ENCODE peak calls at places on chromosomes 12 and 14, in seven cellular contexts. V is endothelial cell of umbilical vein; H is CD4-positive, CD25-positive, alpha-beta regulatory T cell; Q is brain microvascular endothelial cell; F is MM.1S; W is hepatocyte; U is fibroblast of lung. N is an unnamed sample. For H3K27me3 and H3K36me3, the result is how much of the 10 kb centered on the place peaks cover.

GRCh38 chr12:6124411-6125151 is at the start of gene VWF:
- DNase-seq in V (peak), H (no peak), Q (no peak), F (no peak), W (no peak), U (no peak), N (no peak)

GRCh38 chr14:104753528-104754212 is 723 bp downstream of the SIVA1 start:
- DNase-seq in V (peak), H (peak), Q (no peak), F (no peak), W (peak), U (peak), N (no peak)

GRCh38 chr14:69398818-69399210 is 322 bp downstream of the SLC39A9 start:
- DNase-seq in V (no peak), H (no peak), Q (no peak), F (no peak), W (no peak), U (no peak), N (no peak)

GRCh38 chr12:79174656-79175055 is 310.1 kb downstream of the SYT1 start:
- DNase-seq in V (peak), H (no peak), Q (peak), F (peak), W (peak), U (peak), N (no peak)

GRCh38 chr12:29578070-29578469 is 80.6 kb upstream of the OVCH1 start:
- DNase-seq in V (peak), H (no peak), Q (no peak), F (no peak), W (no peak), U (no peak), N (no peak)

GRCh38 chr12:100927825-100928224 is 133.2 kb downstream of the ANO4 start:
- DNase-seq in V (no peak), H (no peak), Q (peak), F (no peak), W (no peak), U (peak), N (no peak)

GRCh38 chr14:96626916-96627315 is 124.7 kb downstream of the PAPOLA start:
- DNase-seq in V (no peak), H (no peak), Q (no peak), F (no peak), W (no peak), U (no peak), N (peak)

GRCh38 chr14:104659764-104660523 is 29.5 kb upstream of the INF2 start:
- DNase-seq in V (no peak), H (no peak), Q (no peak), F (no peak), W (no peak), U (no peak), N (peak)

GRCh38 chr12:76706761-76707160 is 57.2 kb upstream of the ZDHHC17 start:
- DNase-seq in V (no peak), H (no peak), Q (no peak), F (no peak), W (no peak), U (peak), N (no peak)

GRCh38 chr12:116302200-116303075 is 24.9 kb upstream of the MED13L start:
- DNase-seq in V (no peak), H (no peak), Q (no peak), F (no peak), W (no peak), U (no peak), N (peak)

GRCh38 chr14:57058319-57058718 is 210.4 kb downstream of the EXOC5 start:
- DNase-seq in V (no peak), H (no peak), Q (no peak), F (no peak), W (no peak), U (no peak), N (no peak)

GRCh38 chr12:56154246-56154771 is 1.9 kb downstream of the MYL6B start:
- DNase-seq in V (no peak), H (no peak), Q (no peak), F (no peak), W (no peak), U (no peak), N (no peak)

GRCh38 chr14:33457021-33457420 is 493.9 kb downstream of the EGLN3 start:
- DNase-seq in V (no peak), H (no peak), Q (no peak), F (no peak), W (no peak), U (peak), N (no peak)

GRCh38 chr12:182381-182883 is 31.5 kb downstream of the SLC6A12 start:
- DNase-seq in V (no peak), H (no peak), Q (peak), F (no peak), W (no peak), U (peak), N (peak)

GRCh38 chr12:15116073-15116472 is 105.1 kb downstream of the RERG start:
- DNase-seq in V (peak), H (no peak), Q (no peak), F (no peak), W (peak), U (no peak), N (no peak)

GRCh38 chr12:62438098-62438692 is 28.4 kb upstream of the MON2 start:
- DNase-seq in V (peak), H (peak), Q (peak), F (peak), W (peak), U (peak), N (peak)

GRCh38 chr14:93081875-93082570 is 33.7 kb downstream of the ITPK1 start:
- DNase-seq in V (no peak), H (peak), Q (no peak), F (no peak), W (no peak), U (no peak), N (no peak)

GRCh38 chr12:10989107-10989506 is 2.4 kb upstream of the TAS2R50 start:
- DNase-seq in V (no peak), H (no peak), Q (no peak), F (no peak), W (no peak), U (no peak), N (no peak)

GRCh38 chr12:94618995-94619695 is 31.2 kb downstream of the TMCC3 start:
- DNase-seq in V (peak), H (no peak), Q (peak), F (no peak), W (peak), U (peak), N (no peak)

GRCh38 chr12:75650100-75650499 is 138.7 kb upstream of the KRR1 start:
- DNase-seq in V (no peak), H (no peak), Q (no peak), F (no peak), W (no peak), U (no peak), N (no peak)

GRCh38 chr12:90896164-90896563 is 58.8 kb downstream of the CCER1 start:
- DNase-seq in V (peak), H (no peak), Q (peak), F (no peak), W (no peak), U (peak), N (no peak)

GRCh38 chr12:31728289-31728916 is 418 bp downstream of the AMN1 start:
- DNase-seq in V (no peak), H (no peak), Q (no peak), F (no peak), W (peak), U (no peak), N (peak)

GRCh38 chr14:94768521-94769412 is 1.1 kb downstream of the GSC start:
- DNase-seq in V (no peak), H (no peak), Q (no peak), F (no peak), W (no peak), U (no peak), N (peak)

GRCh38 chr14:88032373-88032772 is 27.4 kb downstream of the GPR65 start:
- DNase-seq in V (no peak), H (no peak), Q (no peak), F (no peak), W (no peak), U (no peak), N (no peak)

GRCh38 chr14:75492832-75493579 is 29.3 kb upstream of the BATF start:
- DNase-seq in V (no peak), H (no peak), Q (no peak), F (no peak), W (no peak), U (no peak), N (no peak)

GRCh38 chr12:42893802-42894201 is 304.3 kb upstream of the PRICKLE1 start:
- DNase-seq in V (no peak), H (no peak), Q (no peak), F (no peak), W (no peak), U (peak), N (no peak)

GRCh38 chr12:28033538-28033915 is 61.0 kb upstream of the PTHLH start:
- DNase-seq in V (no peak), H (no peak), Q (peak), F (no peak), W (no peak), U (peak), N (no peak)

GRCh38 chr14:90522585-90523191 is 125.9 kb downstream of the CALM1 start:
- DNase-seq in V (no peak), H (no peak), Q (no peak), F (no peak), W (no peak), U (peak), N (no peak)

GRCh38 chr12:116257213-116257612 is 20.3 kb downstream of the MED13L start:
- DNase-seq in V (peak), H (no peak), Q (no peak), F (no peak), W (peak), U (no peak), N (no peak)

GRCh38 chr14:98754343-98755025 is 517.5 kb downstream of the BCL11B start:
- DNase-seq in V (no peak), H (no peak), Q (no peak), F (no peak), W (no peak), U (peak), N (no peak)

GRCh38 chr14:102922490-102923200 is at the start of gene AMN:
- DNase-seq in V (no peak), H (no peak), Q (no peak), F (no peak), W (peak), U (no peak), N (peak)

GRCh38 chr14:88707088-88707487 is 85.7 kb downstream of the EML5 start:
- DNase-seq in V (no peak), H (no peak), Q (no peak), F (no peak), W (no peak), U (no peak), N (no peak)

GRCh38 chr12:108955225-108955835 is 65.5 kb downstream of the SVOP start:
- DNase-seq in V (peak), H (no peak), Q (peak), F (no peak), W (peak), U (peak), N (no peak)

GRCh38 chr12:44775916-44776315 is 100.2 kb downstream of the NELL2 start:
- DNase-seq in V (no peak), H (no peak), Q (no peak), F (no peak), W (no peak), U (no peak), N (no peak)

GRCh38 chr14:58426819-58427288 is 477 bp downstream of the TIMM9 start:
- DNase-seq in V (peak), H (no peak), Q (peak), F (peak), W (peak), U (peak), N (peak)

GRCh38 chr14:28635387-28635786 is 131.2 kb upstream of the FOXG1 start:
- DNase-seq in V (peak), H (no peak), Q (no peak), F (peak), W (peak), U (peak), N (peak)

GRCh38 chr12:43655586-43655985 is 103.0 kb downstream of the PUS7L start:
- DNase-seq in V (no peak), H (no peak), Q (peak), F (no peak), W (no peak), U (peak), N (no peak)

DNA sequence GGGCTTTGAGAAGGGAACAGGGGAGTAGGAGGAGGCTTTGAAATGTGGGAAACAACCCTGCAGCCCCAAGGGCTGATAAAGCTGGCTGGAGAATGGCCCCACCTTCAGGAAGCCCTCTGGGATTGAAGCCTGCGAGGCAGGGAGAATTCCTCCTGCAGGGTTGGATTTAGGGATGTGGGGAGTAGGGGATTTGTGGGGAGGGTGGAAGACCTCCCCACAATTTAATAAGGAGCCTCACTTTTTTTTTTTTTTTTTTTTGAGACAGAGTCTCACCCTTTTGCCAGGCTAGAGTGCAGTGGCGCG is 88.8 kb upstream of the NCOR2 start:
- DNase-seq in V (no peak), H (no peak), Q (no peak), F (no peak), W (no peak), U (no peak), N (no peak)
- H3K4me3 ChIP-seq in V (no peak), H (no peak), Q (no peak), F (no peak), W (no peak), U (no peak), N (no peak)

GRCh38 chr14:31953210-31953609 is 123.9 kb upstream of the ARHGAP5 start:
- DNase-seq in V (no peak), H (no peak), Q (no peak), F (no peak), W (no peak), U (no peak), N (no peak)

GRCh38 chr14:31954991-31955390 is 122.1 kb upstream of the ARHGAP5 start:
- DNase-seq in V (no peak), H (no peak), Q (no peak), F (no peak), W (no peak), U (peak), N (no peak)

GRCh38 chr14:31960039-31960438 is 117.1 kb upstream of the ARHGAP5 start:
- DNase-seq in V (no peak), H (no peak), Q (no peak), F (no peak), W (no peak), U (peak), N (no peak)

GRCh38 chr14:31952573-31952972 is 124.5 kb upstream of the ARHGAP5 start:
- DNase-seq in V (no peak), H (no peak), Q (no peak), F (no peak), W (no peak), U (no peak), N (no peak)

DNA sequence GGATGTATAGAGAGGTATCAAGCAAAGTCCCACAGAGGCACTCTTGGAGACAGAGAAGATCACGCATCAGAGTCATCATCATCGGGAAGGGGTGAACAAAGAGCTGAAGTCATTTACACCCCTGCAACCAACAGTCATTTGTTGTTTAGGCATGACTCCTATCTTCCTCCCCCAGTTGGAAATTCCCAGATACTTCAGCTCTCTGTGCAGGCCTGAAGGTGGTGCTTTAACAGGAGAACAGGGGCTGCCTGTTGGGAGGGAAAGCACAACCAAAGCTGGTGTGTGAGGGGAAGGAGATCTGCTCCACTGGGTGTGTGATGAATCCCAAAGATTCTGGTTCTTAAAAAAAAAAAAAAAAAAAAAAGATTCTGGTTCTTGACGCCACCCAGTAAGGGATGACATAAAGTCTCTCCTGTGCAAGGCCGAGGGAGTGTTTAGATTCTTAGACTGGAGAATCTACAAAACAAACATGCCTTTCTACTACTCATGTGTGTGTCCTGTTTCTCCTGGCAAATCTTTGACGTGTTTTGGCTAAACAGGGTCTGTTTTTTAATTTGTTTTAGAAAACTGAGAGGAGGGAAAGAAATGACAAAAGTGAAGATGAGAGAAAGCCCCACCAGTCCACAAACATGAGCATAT is 121.0 kb upstream of the ARHGAP5 start:
- DNase-seq in V (no peak), H (no peak), Q (no peak), F (no peak), W (no peak), U (no peak), N (no peak)
- H3K27me3 ChIP-seq in V (under half), H (under half), Q (under half), F (under half), W (under half), U (under half), N (under half)

GRCh38 chr12:121423682-121424631 is 24.0 kb downstream of the RNF34 start:
- DNase-seq in V (no peak), H (no peak), Q (no peak), F (no peak), W (no peak), U (no peak), N (no peak)
- H3K36me3 ChIP-seq in V (under half), H (half or more), Q (half or more), F (under half), W (under half), U (under half), N (under half)

DNA sequence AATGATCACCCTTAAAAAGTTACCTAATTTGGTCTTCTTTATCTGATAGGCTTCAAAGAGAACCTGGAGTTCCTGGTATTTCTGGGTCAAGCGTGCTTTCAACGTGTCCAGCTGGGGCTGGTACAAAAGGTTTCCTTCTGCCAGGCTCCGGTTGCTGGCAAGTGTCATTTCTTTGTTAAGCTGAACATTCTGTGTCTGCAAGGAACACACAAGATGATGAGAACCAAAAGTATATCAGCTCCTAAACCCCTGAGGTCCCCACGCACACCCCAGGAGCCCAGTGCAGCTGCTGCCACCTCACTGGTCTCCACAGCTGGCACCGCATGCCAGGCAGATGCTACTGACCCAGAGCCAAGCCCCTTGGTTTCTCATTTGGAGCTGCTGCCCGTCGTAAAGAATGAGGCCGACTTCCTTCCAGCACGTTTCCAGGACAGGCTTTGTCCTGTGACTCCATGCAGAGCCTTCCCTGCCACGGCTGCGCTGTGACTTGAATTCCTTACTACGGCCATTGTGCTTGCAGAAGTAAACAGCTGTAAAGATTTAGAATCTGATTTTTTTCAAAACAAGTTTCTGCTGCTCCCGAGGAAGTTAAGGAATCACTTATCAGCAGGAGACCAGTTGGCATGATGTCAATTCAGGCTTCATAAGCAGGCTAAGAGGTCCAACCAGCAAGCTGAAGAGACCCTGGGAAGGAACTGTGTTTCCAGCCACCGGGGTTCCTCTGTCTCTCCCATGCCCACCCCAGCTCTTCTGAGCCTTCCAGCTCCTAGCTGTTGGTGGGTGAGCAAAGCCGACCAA is 24.9 kb downstream of the VPS37B start:
- DNase-seq in V (peak), H (no peak), Q (peak), F (no peak), W (peak), U (peak), N (no peak)
- H3K4me3 ChIP-seq in V (peak), H (peak), Q (peak), F (peak), W (no peak), U (peak), N (no peak)

N was measured in H7.